ENCODE peak calls at places on chromosomes 1 and 21, in six cellular contexts. M is fibroblast of lung, C is GM12865, P is epithelial cell of proximal tubule, X is lower lobe of right lung, J is upper lobe of right lung. T is an unnamed sample.

GRCh38 chr1:226287587-226287986 is 21.4 kb downstream of the LIN9 start:
- DNase-seq in M (peak), C (no peak), P (no peak), X (no peak), J (no peak), T (peak)

GRCh38 chr21:21463456-21463855 is 465.2 kb downstream of the NCAM2 start:
- DNase-seq in M (no peak), C (no peak), P (peak), X (no peak), J (no peak), T (no peak)

GRCh38 chr1:177772621-177773020 is 197.2 kb downstream of the SEC16B start:
- DNase-seq in M (no peak), C (no peak), P (no peak), X (no peak), J (no peak), T (no peak)

GRCh38 chr1:62725255-62725654 is 37.1 kb upstream of the DOCK7 start:
- DNase-seq in M (peak), C (peak), P (no peak), X (no peak), J (no peak), T (peak)

GRCh38 chr21:46111857-46112730 is 14.2 kb downstream of the COL6A2 start:
- DNase-seq in M (no peak), C (no peak), P (no peak), X (peak), J (peak), T (no peak)

GRCh38 chr1:22607154-22607553 is 29.3 kb upstream of the C1QA start:
- DNase-seq in M (no peak), C (no peak), P (no peak), X (peak), J (peak), T (no peak)

GRCh38 chr1:3616861-3617260 is 5.6 kb upstream of the MEGF6 start:
- DNase-seq in M (no peak), C (no peak), P (no peak), X (no peak), J (no peak), T (no peak)

GRCh38 chr21:28106370-28106890 is 886.2 kb downstream of the LTN1 start:
- DNase-seq in M (no peak), C (no peak), P (no peak), X (no peak), J (no peak), T (peak)

GRCh38 chr1:156117414-156118174 is 3.1 kb downstream of the LMNA start:
- DNase-seq in M (no peak), C (no peak), P (no peak), X (no peak), J (no peak), T (peak)

GRCh38 chr1:23118957-23119792 is 49.5 kb downstream of the LUZP1 start:
- DNase-seq in M (peak), C (peak), P (no peak), X (no peak), J (no peak), T (peak)

GRCh38 chr1:236009857-236010256 is 55.0 kb downstream of the NID1 start:
- DNase-seq in M (peak), C (no peak), P (no peak), X (no peak), J (no peak), T (peak)

GRCh38 chr1:22906968-22907367 is 65.7 kb downstream of the LACTBL1 start:
- DNase-seq in M (no peak), C (no peak), P (no peak), X (no peak), J (no peak), T (no peak)

GRCh38 chr1:167173516-167174184 is 47.0 kb upstream of the POU2F1 start:
- DNase-seq in M (peak), C (no peak), P (no peak), X (no peak), J (no peak), T (no peak)

GRCh38 chr21:42460391-42461184 is 35.4 kb downstream of the RSPH1 start:
- DNase-seq in M (no peak), C (peak), P (no peak), X (no peak), J (no peak), T (no peak)

GRCh38 chr21:33835920-33836319 is 79.7 kb downstream of the ATP5PO start:
- DNase-seq in M (no peak), C (no peak), P (no peak), X (no peak), J (no peak), T (no peak)

GRCh38 chr21:35511298-35512162 is 462.4 kb upstream of the RUNX1 start:
- DNase-seq in M (peak), C (no peak), P (no peak), X (no peak), J (no peak), T (peak)

GRCh38 chr1:155591770-155592169 is 18.2 kb upstream of the MSTO1 start:
- DNase-seq in M (peak), C (peak), P (no peak), X (no peak), J (no peak), T (peak)

GRCh38 chr1:172885411-172885810 is 165.3 kb downstream of the TNFSF18 start:
- DNase-seq in M (peak), C (no peak), P (no peak), X (no peak), J (no peak), T (no peak)

GRCh38 chr1:89995595-89996397 is 886 bp downstream of the ZNF326 start:
- DNase-seq in M (peak), C (no peak), P (no peak), X (no peak), J (no peak), T (peak)

GRCh38 chr21:34693192-34693810 is 24.5 kb downstream of the CLIC6 start:
- DNase-seq in M (peak), C (peak), P (no peak), X (no peak), J (no peak), T (peak)

GRCh38 chr1:31372961-31373896 is at the start of gene FABP3:
- DNase-seq in M (peak), C (no peak), P (no peak), X (peak), J (peak), T (peak)

GRCh38 chr1:213486488-213486887 is 435.4 kb downstream of the RPS6KC1 start:
- DNase-seq in M (no peak), C (no peak), P (no peak), X (no peak), J (no peak), T (no peak)

GRCh38 chr1:204733869-204734596 is 48.5 kb upstream of the LRRN2 start:
- DNase-seq in M (no peak), C (no peak), P (no peak), X (no peak), J (no peak), T (no peak)

GRCh38 chr1:174789399-174789798 is 210.3 kb upstream of the CACYBP start:
- DNase-seq in M (peak), C (peak), P (no peak), X (no peak), J (no peak), T (peak)

GRCh38 chr1:16076003-16076870 is 2.8 kb upstream of the FAM131C start:
- DNase-seq in M (peak), C (no peak), P (peak), X (no peak), J (no peak), T (peak)

GRCh38 chr1:245791410-245792312 is 636.9 kb downstream of the KIF26B start:
- DNase-seq in M (no peak), C (no peak), P (no peak), X (no peak), J (no peak), T (peak)

DNA sequence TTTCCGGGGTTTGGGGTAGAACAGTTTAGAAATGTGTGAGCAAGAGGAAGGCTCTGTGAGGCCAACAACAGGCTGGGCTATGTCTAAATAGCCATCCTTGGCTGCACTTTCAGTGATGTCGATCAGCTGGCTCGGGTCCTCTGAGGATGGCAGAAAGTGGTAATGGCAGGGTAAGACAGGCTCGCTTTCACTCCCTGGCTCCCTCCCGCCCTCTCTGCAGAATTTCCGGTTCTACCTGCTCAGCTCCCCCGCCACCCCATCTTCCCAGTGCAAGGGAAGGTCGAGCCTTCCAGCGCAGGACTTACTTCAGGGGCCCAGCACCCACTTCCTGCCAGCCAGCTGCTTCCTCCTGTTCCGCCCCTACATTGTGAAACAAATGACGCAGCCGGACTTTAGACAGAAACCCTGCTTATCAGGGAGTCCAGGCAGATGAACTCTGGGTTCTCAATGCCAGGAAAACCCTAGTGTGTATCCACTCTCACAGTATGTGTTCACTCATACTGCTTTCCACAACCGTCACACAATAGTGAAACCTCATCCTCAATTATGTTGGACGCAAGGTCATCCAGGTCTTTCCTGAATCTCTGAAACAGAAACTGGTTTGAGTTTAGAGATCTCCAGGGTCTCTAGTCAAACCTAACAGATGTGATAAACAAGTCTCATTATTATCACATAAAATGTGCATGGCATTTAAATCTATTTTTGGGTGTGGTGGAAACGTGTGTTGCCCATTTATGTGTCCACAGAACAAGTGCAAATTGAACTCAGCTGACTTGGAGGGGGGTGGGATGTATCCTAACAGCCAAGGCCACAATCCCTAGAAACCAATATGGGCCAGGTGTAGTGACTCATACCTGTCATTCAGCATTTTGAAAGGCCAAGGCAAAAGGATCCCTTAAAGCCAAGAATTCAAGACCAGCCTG is 7.1 kb downstream of the F11R start:
- DNase-seq in M (peak), C (peak), P (peak), X (peak), J (peak), T (peak)
- H3K4me3 ChIP-seq in M (no peak), C (peak), P (peak), X (peak), J (peak), T (no peak)

DNA sequence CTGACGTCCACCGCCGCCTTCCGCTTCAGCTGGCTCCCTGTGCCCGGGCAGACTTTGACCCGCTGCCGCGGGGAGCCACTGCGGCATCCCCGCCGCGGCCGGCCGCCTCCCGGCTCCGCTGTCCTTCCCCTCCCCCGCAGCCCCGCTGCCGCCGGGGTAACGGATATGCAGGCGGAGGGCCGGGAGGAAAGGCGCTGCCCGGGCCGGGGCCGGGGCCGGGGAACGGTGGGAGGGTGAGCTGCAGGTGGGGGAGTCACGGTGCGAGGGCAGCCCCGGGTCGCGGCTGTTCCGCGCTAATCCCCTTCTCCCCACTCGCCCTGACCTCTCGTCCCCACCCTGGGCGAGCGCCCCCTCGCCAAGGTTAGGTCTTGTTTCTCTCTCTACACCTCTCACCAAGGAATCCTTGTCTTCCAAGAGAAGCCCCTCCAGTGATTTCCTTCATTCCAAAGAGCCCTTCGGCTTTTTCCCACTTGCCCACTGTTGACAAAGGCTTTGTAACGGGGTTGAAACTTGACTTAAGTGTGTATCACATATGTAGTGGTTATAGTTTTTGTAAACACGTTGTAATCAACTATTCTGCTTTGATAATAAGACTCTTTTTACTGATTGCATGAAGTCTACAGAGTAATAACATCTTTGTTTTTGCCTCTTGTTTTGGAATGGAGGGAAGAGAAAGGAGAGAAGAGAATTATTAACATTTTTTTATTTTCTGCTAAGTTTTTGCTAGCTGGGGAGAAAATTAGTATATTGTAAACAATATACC is 685 bp downstream of the XPR1 start:
- DNase-seq in M (no peak), C (peak), P (no peak), X (peak), J (peak), T (no peak)
- TF ChIP-seq CTCF in M (peak), C (peak), P (peak), X (peak), J (no peak), T (peak)

GRCh38 chr1:38994196-38994595 is 3.1 kb downstream of the AKIRIN1 start:
- DNase-seq in M (no peak), C (no peak), P (no peak), X (no peak), J (no peak), T (peak)
- H3K4me3 ChIP-seq in M (no peak), C (no peak), P (no peak), X (no peak), J (no peak), T (no peak)

GRCh38 chr1:27368872-27369703 is 2.3 kb upstream of the MAP3K6 start:
- DNase-seq in M (peak), C (no peak), P (no peak), X (no peak), J (no peak), T (peak)
- TF ChIP-seq CTCF in M (peak), C (no peak), P (peak), X (peak), J (peak), T (peak)

GRCh38 chr1:165958306-165958705 is 130.9 kb downstream of the UCK2 start:
- DNase-seq in M (no peak), C (no peak), P (no peak), X (no peak), J (no peak), T (no peak)

GRCh38 chr1:165960136-165960535 is 132.7 kb downstream of the UCK2 start:
- DNase-seq in M (no peak), C (no peak), P (no peak), X (no peak), J (no peak), T (peak)

GRCh38 chr1:165960881-165961280 is 133.5 kb downstream of the UCK2 start:
- DNase-seq in M (no peak), C (no peak), P (no peak), X (no peak), J (no peak), T (no peak)

GRCh38 chr1:165949335-165950130 is 122.1 kb downstream of the UCK2 start:
- DNase-seq in M (no peak), C (no peak), P (no peak), X (no peak), J (no peak), T (peak)

GRCh38 chr1:165954940-165955339 is 127.5 kb downstream of the UCK2 start:
- DNase-seq in M (peak), C (peak), P (no peak), X (no peak), J (no peak), T (peak)
- H3K4me3 ChIP-seq in M (no peak), C (no peak), P (no peak), X (no peak), J (no peak), T (no peak)